ENCODE peak calls at places on chromosome 3, in ten cellular contexts. One of them, this sample, is unnamed.

GRCh38 chr3:51391566-51392300 is 648 bp downstream of the RBM15B start:
- DNase-seq in bronchial epithelial cell: no peak
- DNase-seq in dorsolateral prefrontal cortex: no peak
- DNase-seq in kidney epithelial cell: no peak
- DNase-seq in heart left ventricle: no peak
- DNase-seq in HCT116: no peak
- DNase-seq in right lobe of liver: peak
- DNase-seq in tibial nerve: no peak
- DNase-seq in NB4: peak
- DNase-seq in spleen: peak
- DNase-seq in this sample: peak

GRCh38 chr3:61922118-61922517 is 360.7 kb downstream of the PTPRG start:
- DNase-seq in bronchial epithelial cell: no peak
- DNase-seq in dorsolateral prefrontal cortex: no peak
- DNase-seq in kidney epithelial cell: no peak
- DNase-seq in heart left ventricle: no peak
- DNase-seq in HCT116: no peak
- DNase-seq in right lobe of liver: no peak
- DNase-seq in tibial nerve: no peak
- DNase-seq in NB4: no peak
- DNase-seq in spleen: no peak
- DNase-seq in this sample: peak

GRCh38 chr3:184380210-184380626 is 364 bp downstream of the CHRD start:
- DNase-seq in bronchial epithelial cell: no peak
- DNase-seq in dorsolateral prefrontal cortex: peak
- DNase-seq in kidney epithelial cell: no peak
- DNase-seq in heart left ventricle: peak
- DNase-seq in HCT116: no peak
- DNase-seq in right lobe of liver: peak
- DNase-seq in tibial nerve: no peak
- DNase-seq in NB4: no peak
- DNase-seq in spleen: peak
- DNase-seq in this sample: peak

GRCh38 chr3:126553284-126553811 is 5.4 kb downstream of the C3orf22 start:
- DNase-seq in bronchial epithelial cell: no peak
- DNase-seq in dorsolateral prefrontal cortex: peak
- DNase-seq in kidney epithelial cell: no peak
- DNase-seq in heart left ventricle: no peak
- DNase-seq in HCT116: no peak
- DNase-seq in right lobe of liver: peak
- DNase-seq in tibial nerve: no peak
- DNase-seq in NB4: no peak
- DNase-seq in spleen: peak
- DNase-seq in this sample: no peak

GRCh38 chr3:123449092-123449985 is 449 bp upstream of the ADCY5 start:
- DNase-seq in bronchial epithelial cell: no peak
- DNase-seq in dorsolateral prefrontal cortex: peak
- DNase-seq in kidney epithelial cell: no peak
- DNase-seq in heart left ventricle: peak
- DNase-seq in HCT116: no peak
- DNase-seq in right lobe of liver: peak
- DNase-seq in tibial nerve: no peak
- DNase-seq in NB4: no peak
- DNase-seq in spleen: peak
- DNase-seq in this sample: peak

GRCh38 chr3:165206454-165207266 is 10.5 kb upstream of the SLITRK3 start:
- DNase-seq in bronchial epithelial cell: peak
- DNase-seq in dorsolateral prefrontal cortex: peak
- DNase-seq in kidney epithelial cell: peak
- DNase-seq in heart left ventricle: peak
- DNase-seq in HCT116: peak
- DNase-seq in right lobe of liver: peak
- DNase-seq in tibial nerve: peak
- DNase-seq in NB4: peak
- DNase-seq in spleen: peak
- DNase-seq in this sample: peak

GRCh38 chr3:86774082-86774691 is 216.8 kb downstream of the VGLL3 start:
- DNase-seq in bronchial epithelial cell: peak
- DNase-seq in dorsolateral prefrontal cortex: no peak
- DNase-seq in kidney epithelial cell: no peak
- DNase-seq in heart left ventricle: no peak
- DNase-seq in HCT116: no peak
- DNase-seq in right lobe of liver: no peak
- DNase-seq in tibial nerve: no peak
- DNase-seq in NB4: peak
- DNase-seq in spleen: no peak
- DNase-seq in this sample: peak

GRCh38 chr3:183038764-183039163 is 58.4 kb upstream of the DCUN1D1 start:
- DNase-seq in bronchial epithelial cell: no peak
- DNase-seq in dorsolateral prefrontal cortex: no peak
- DNase-seq in kidney epithelial cell: no peak
- DNase-seq in heart left ventricle: no peak
- DNase-seq in HCT116: no peak
- DNase-seq in right lobe of liver: peak
- DNase-seq in tibial nerve: no peak
- DNase-seq in NB4: no peak
- DNase-seq in spleen: no peak
- DNase-seq in this sample: no peak

GRCh38 chr3:177421176-177421782 is 224.0 kb upstream of the TBL1XR1 start:
- DNase-seq in bronchial epithelial cell: peak
- DNase-seq in dorsolateral prefrontal cortex: no peak
- DNase-seq in kidney epithelial cell: no peak
- DNase-seq in heart left ventricle: peak
- DNase-seq in HCT116: no peak
- DNase-seq in right lobe of liver: no peak
- DNase-seq in tibial nerve: no peak
- DNase-seq in NB4: no peak
- DNase-seq in spleen: no peak
- DNase-seq in this sample: no peak

GRCh38 chr3:71102111-71103039 is 481.2 kb downstream of the FOXP1 start:
- DNase-seq in bronchial epithelial cell: peak
- DNase-seq in dorsolateral prefrontal cortex: no peak
- DNase-seq in kidney epithelial cell: no peak
- DNase-seq in heart left ventricle: no peak
- DNase-seq in HCT116: no peak
- DNase-seq in right lobe of liver: no peak
- DNase-seq in tibial nerve: no peak
- DNase-seq in NB4: no peak
- DNase-seq in spleen: no peak
- DNase-seq in this sample: peak

GRCh38 chr3:40876496-40876895 is 322.8 kb upstream of the CTNNB1 start:
- DNase-seq in bronchial epithelial cell: no peak
- DNase-seq in dorsolateral prefrontal cortex: no peak
- DNase-seq in kidney epithelial cell: no peak
- DNase-seq in heart left ventricle: no peak
- DNase-seq in HCT116: no peak
- DNase-seq in right lobe of liver: no peak
- DNase-seq in tibial nerve: no peak
- DNase-seq in NB4: no peak
- DNase-seq in spleen: no peak
- DNase-seq in this sample: peak

GRCh38 chr3:155435821-155436220 is 142.3 kb upstream of the STRIT1 start:
- DNase-seq in bronchial epithelial cell: no peak
- DNase-seq in dorsolateral prefrontal cortex: no peak
- DNase-seq in kidney epithelial cell: no peak
- DNase-seq in heart left ventricle: no peak
- DNase-seq in HCT116: no peak
- DNase-seq in right lobe of liver: no peak
- DNase-seq in tibial nerve: no peak
- DNase-seq in NB4: no peak
- DNase-seq in spleen: no peak
- DNase-seq in this sample: peak

GRCh38 chr3:105328338-105328730 is 38.4 kb upstream of the ALCAM start:
- DNase-seq in bronchial epithelial cell: peak
- DNase-seq in dorsolateral prefrontal cortex: no peak
- DNase-seq in kidney epithelial cell: no peak
- DNase-seq in heart left ventricle: no peak
- DNase-seq in HCT116: no peak
- DNase-seq in right lobe of liver: no peak
- DNase-seq in tibial nerve: no peak
- DNase-seq in NB4: no peak
- DNase-seq in spleen: no peak
- DNase-seq in this sample: no peak

GRCh38 chr3:165389064-165389463 is 192.9 kb upstream of the SLITRK3 start:
- DNase-seq in bronchial epithelial cell: no peak
- DNase-seq in dorsolateral prefrontal cortex: no peak
- DNase-seq in kidney epithelial cell: no peak
- DNase-seq in heart left ventricle: no peak
- DNase-seq in HCT116: no peak
- DNase-seq in right lobe of liver: no peak
- DNase-seq in tibial nerve: no peak
- DNase-seq in NB4: no peak
- DNase-seq in spleen: no peak
- DNase-seq in this sample: no peak

GRCh38 chr3:114582929-114583328 is 289.1 kb downstream of the TIGIT start:
- DNase-seq in bronchial epithelial cell: no peak
- DNase-seq in dorsolateral prefrontal cortex: no peak
- DNase-seq in kidney epithelial cell: no peak
- DNase-seq in heart left ventricle: no peak
- DNase-seq in HCT116: no peak
- DNase-seq in right lobe of liver: no peak
- DNase-seq in tibial nerve: no peak
- DNase-seq in NB4: no peak
- DNase-seq in spleen: no peak
- DNase-seq in this sample: no peak

GRCh38 chr3:138594150-138594934 is at the start of gene CEP70:
- DNase-seq in bronchial epithelial cell: peak
- DNase-seq in dorsolateral prefrontal cortex: peak
- DNase-seq in kidney epithelial cell: peak
- DNase-seq in heart left ventricle: peak
- DNase-seq in HCT116: peak
- DNase-seq in right lobe of liver: peak
- DNase-seq in tibial nerve: peak
- DNase-seq in NB4: peak
- DNase-seq in spleen: peak
- DNase-seq in this sample: peak

GRCh38 chr3:134378384-134378783 is 4.1 kb upstream of the AMOTL2 start:
- DNase-seq in bronchial epithelial cell: no peak
- DNase-seq in dorsolateral prefrontal cortex: peak
- DNase-seq in kidney epithelial cell: no peak
- DNase-seq in heart left ventricle: peak
- DNase-seq in HCT116: peak
- DNase-seq in right lobe of liver: peak
- DNase-seq in tibial nerve: no peak
- DNase-seq in NB4: peak
- DNase-seq in spleen: peak
- DNase-seq in this sample: no peak
- TF ChIP-seq CTCF in bronchial epithelial cell: peak
- TF ChIP-seq CTCF in dorsolateral prefrontal cortex: peak
- TF ChIP-seq CTCF in kidney epithelial cell: peak
- TF ChIP-seq CTCF in heart left ventricle: peak
- TF ChIP-seq CTCF in HCT116: no peak
- TF ChIP-seq CTCF in right lobe of liver: peak
- TF ChIP-seq CTCF in tibial nerve: peak
- TF ChIP-seq CTCF in NB4: peak
- TF ChIP-seq CTCF in spleen: peak
- TF ChIP-seq CTCF in this sample: peak

DNA sequence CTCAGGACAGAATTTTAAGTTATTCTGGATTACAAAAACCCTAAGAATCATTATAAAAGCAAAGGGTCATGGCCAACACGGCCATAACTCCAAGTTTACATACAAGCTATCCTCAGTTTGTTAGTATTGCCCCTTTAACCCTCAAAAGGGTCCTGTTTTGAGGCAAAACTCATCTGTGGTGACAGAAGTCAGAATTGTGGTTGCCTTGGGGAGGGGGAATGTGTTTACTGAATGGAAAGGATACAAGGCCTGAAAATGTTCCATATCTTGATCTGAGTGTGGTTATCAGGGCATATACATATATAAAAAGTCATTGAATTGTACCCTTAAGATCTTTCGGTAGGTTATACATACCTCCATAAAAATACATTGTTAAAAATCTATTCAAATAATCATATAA is 2.1 kb downstream of the SFMBT1 start:
- DNase-seq in bronchial epithelial cell: no peak
- DNase-seq in dorsolateral prefrontal cortex: no peak
- DNase-seq in kidney epithelial cell: no peak
- DNase-seq in heart left ventricle: no peak
- DNase-seq in HCT116: no peak
- DNase-seq in right lobe of liver: no peak
- DNase-seq in tibial nerve: no peak
- DNase-seq in NB4: no peak
- DNase-seq in spleen: no peak
- DNase-seq in this sample: no peak
- H3K4me3 ChIP-seq in bronchial epithelial cell: no peak
- H3K4me3 ChIP-seq in dorsolateral prefrontal cortex: peak
- H3K4me3 ChIP-seq in kidney epithelial cell: no peak
- H3K4me3 ChIP-seq in heart left ventricle: peak
- H3K4me3 ChIP-seq in HCT116: no peak
- H3K4me3 ChIP-seq in right lobe of liver: no peak
- H3K4me3 ChIP-seq in tibial nerve: peak
- H3K4me3 ChIP-seq in NB4: no peak
- H3K4me3 ChIP-seq in spleen: no peak
- H3K4me3 ChIP-seq in this sample: no peak

DNA sequence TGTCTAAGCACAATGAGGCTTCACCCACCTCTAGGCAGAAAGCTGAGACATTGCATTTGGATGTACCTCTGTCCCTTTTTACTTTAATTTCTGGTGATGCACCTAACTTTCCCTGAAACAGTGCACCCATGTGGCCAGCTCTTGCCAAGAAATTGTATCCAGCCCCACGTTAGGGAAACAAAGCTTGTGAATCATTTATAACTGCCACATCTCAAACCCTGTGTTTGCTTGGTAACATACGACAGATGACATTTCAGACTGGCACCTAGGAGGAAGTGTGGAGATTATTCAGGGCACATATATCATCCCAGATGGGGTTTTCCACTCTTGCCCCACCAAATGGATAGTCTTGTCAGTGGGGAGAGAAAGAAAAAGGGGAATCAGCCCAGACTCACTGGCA is 2.1 kb downstream of the CYB561D2 start:
- DNase-seq in bronchial epithelial cell: peak
- DNase-seq in dorsolateral prefrontal cortex: no peak
- DNase-seq in kidney epithelial cell: no peak
- DNase-seq in heart left ventricle: no peak
- DNase-seq in HCT116: no peak
- DNase-seq in right lobe of liver: no peak
- DNase-seq in tibial nerve: no peak
- DNase-seq in NB4: peak
- DNase-seq in spleen: no peak
- DNase-seq in this sample: no peak
- TF ChIP-seq CTCF in bronchial epithelial cell: peak
- TF ChIP-seq CTCF in dorsolateral prefrontal cortex: no peak
- TF ChIP-seq CTCF in kidney epithelial cell: peak
- TF ChIP-seq CTCF in heart left ventricle: no peak
- TF ChIP-seq CTCF in HCT116: no peak
- TF ChIP-seq CTCF in right lobe of liver: no peak
- TF ChIP-seq CTCF in tibial nerve: no peak
- TF ChIP-seq CTCF in NB4: peak
- TF ChIP-seq CTCF in spleen: no peak
- TF ChIP-seq CTCF in this sample: peak

DNA sequence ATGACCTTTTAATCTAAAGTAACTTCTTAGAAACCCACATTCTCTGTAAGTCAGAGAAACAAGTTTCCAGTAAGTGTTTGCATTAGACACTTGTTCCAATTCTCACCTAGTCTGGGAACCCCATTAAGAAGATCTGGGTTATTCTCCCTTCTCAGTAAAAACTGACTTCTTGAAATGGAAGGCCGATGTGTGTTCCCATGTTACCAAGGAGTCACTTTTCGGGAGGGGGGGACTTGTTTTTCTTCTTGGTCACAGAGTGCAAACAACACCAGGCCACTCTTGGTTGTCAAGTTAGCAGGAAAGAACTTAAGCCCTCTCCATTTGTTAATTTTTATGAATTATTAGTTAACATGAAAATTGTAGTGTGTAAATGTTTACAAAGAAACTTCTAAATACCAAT is 55.6 kb downstream of the ITPR1 start:
- DNase-seq in bronchial epithelial cell: no peak
- DNase-seq in dorsolateral prefrontal cortex: no peak
- DNase-seq in kidney epithelial cell: no peak
- DNase-seq in heart left ventricle: no peak
- DNase-seq in HCT116: no peak
- DNase-seq in right lobe of liver: no peak
- DNase-seq in tibial nerve: no peak
- DNase-seq in NB4: no peak
- DNase-seq in spleen: no peak
- DNase-seq in this sample: no peak
- H3K4me3 ChIP-seq in bronchial epithelial cell: no peak
- H3K4me3 ChIP-seq in dorsolateral prefrontal cortex: no peak
- H3K4me3 ChIP-seq in kidney epithelial cell: no peak
- H3K4me3 ChIP-seq in heart left ventricle: no peak
- H3K4me3 ChIP-seq in HCT116: no peak
- H3K4me3 ChIP-seq in right lobe of liver: no peak
- H3K4me3 ChIP-seq in tibial nerve: no peak
- H3K4me3 ChIP-seq in NB4: no peak
- H3K4me3 ChIP-seq in spleen: no peak
- H3K4me3 ChIP-seq in this sample: no peak

This sample was measured in AG10803.